ENCODE peak calls at places on chromosomes 7 and 10, in five cellular contexts. A is activated CD4-positive, alpha-beta T cell treated with anti-CD3 and anti-CD28 coated beads for 1 hour; G is activated T-cell treated with anti-CD3 and anti-CD28 coated beads for 1 hour; E is activated T-helper 1 cell treated with anti-CD3 and anti-CD28 coated beads, Interleukin-12 subunit alpha, Interleukin-12 subunit beta, Interleukin-2, Interleukin-4 antibody, amounts not matched to agents 30 ng/mL and 10 ng/mL and 1 ng/mL, durations not matched to agents 14 hours and 24 hours and 36 hours; K is RCC 7860. M is an unnamed sample.

GRCh38 chr7:81025360-81025759 is 106.5 kb upstream of the SEMA3C start:
- DNase-seq in A (no peak), K (no peak), G (no peak), E (no peak), M (no peak)

GRCh38 chr10:5775705-5776104 is 37.5 kb downstream of the GDI2 start:
- DNase-seq in G (peak), E (peak), A (peak), K (no peak), M (no peak)

GRCh38 chr10:69123306-69123746 is 652 bp upstream of the VPS26A start:
- DNase-seq in G (no peak), K (peak), E (no peak), A (no peak), M (no peak)

GRCh38 chr10:129365767-129366400 is 101.2 kb upstream of the MGMT start:
- DNase-seq in A (no peak), E (no peak), K (no peak), G (no peak), M (peak)

GRCh38 chr10:49458869-49459268 is 63.0 kb upstream of the DRGX start:
- DNase-seq in K (no peak), A (no peak), E (no peak), G (no peak), M (no peak)

GRCh38 chr7:3336042-3336665 is 35.1 kb downstream of the SDK1 start:
- DNase-seq in G (no peak), K (no peak), A (no peak), E (no peak), M (no peak)

GRCh38 chr7:126698446-126698845 is 554.3 kb downstream of the GRM8 start:
- DNase-seq in E (no peak), K (no peak), G (no peak), A (no peak), M (no peak)

GRCh38 chr7:2478387-2478760 is 2.2 kb upstream of the GRIFIN start:
- DNase-seq in G (no peak), E (no peak), K (peak), A (no peak), M (no peak)

GRCh38 chr10:73553726-73554125 is 37.4 kb downstream of the USP54 start:
- DNase-seq in G (no peak), E (no peak), A (no peak), K (no peak), M (no peak)

GRCh38 chr7:28953628-28954027 is 4.5 kb downstream of the TRIL start:
- DNase-seq in E (no peak), G (no peak), K (no peak), A (no peak), M (no peak)

M was measured in Caki2.